ENCODE peak calls at places on chromosomes 7 and 10, in six cellular contexts. U is stimulated activated CD4-positive, alpha-beta T cell treated with anti-CD3 and anti-CD28 coated beads, Interleukin-12 subunit alpha, Interleukin-12 subunit beta, amount 100 ng/mL, for 4 hours; S is NCI-H345; N is NCI-H226; A is H4; R is NCI-H526 treated with DMSO at 0.1 percent for 48 hours. H is an unnamed sample.

GRCh38 chr10:124472071-124472470 is 10.4 kb downstream of the LHPP start:
- DNase-seq in A (no peak), N (no peak), R (no peak), S (no peak), U (no peak), H (no peak)

GRCh38 chr10:52248697-52249306 is 65.3 kb upstream of the DKK1 start:
- DNase-seq in N (no peak), A (no peak), R (no peak), S (no peak), U (no peak), H (no peak)

GRCh38 chr10:12909836-12910185 is 91.7 kb downstream of the CCDC3 start:
- DNase-seq in A (no peak), U (no peak), N (no peak), S (no peak), R (no peak), H (no peak)

GRCh38 chr10:109963439-109963838 is 40.1 kb upstream of the XPNPEP1 start:
- DNase-seq in N (no peak), A (no peak), U (no peak), S (no peak), R (no peak), H (no peak)

GRCh38 chr7:28300488-28300887 is 111.8 kb upstream of the CREB5 start:
- DNase-seq in A (no peak), S (no peak), N (no peak), U (no peak), R (no peak), H (no peak)

GRCh38 chr7:86966920-86967319 is 92.5 kb downstream of the ELAPOR2 start:
- DNase-seq in A (no peak), S (no peak), N (no peak), U (no peak), R (no peak), H (no peak)

GRCh38 chr10:122276611-122277205 is 5.6 kb downstream of the BTBD16 start:
- DNase-seq in U (no peak), R (no peak), N (peak), S (no peak), A (no peak), H (no peak)

GRCh38 chr10:49594594-49594993 is 15.5 kb upstream of the SLC18A3 start:
- DNase-seq in S (peak), U (no peak), N (peak), A (peak), R (peak), H (peak)

GRCh38 chr10:119268871-119269506 is 61.6 kb downstream of the GRK5 start:
- DNase-seq in N (no peak), U (peak), R (no peak), A (no peak), S (no peak), H (peak)

GRCh38 chr10:35731828-35732227 is 89.7 kb upstream of the FZD8 start:
- DNase-seq in S (no peak), U (no peak), N (no peak), R (no peak), A (no peak), H (no peak)

GRCh38 chr10:35445150-35445884 is 109.0 kb downstream of the CCNY start:
- DNase-seq in A (no peak), R (no peak), N (no peak), S (no peak), U (no peak), H (no peak)

GRCh38 chr10:86250399-86250798 is 116.2 kb downstream of the GRID1 start:
- DNase-seq in A (no peak), S (no peak), N (no peak), R (no peak), U (no peak), H (no peak)

GRCh38 chr7:4058158-4058557 is 623.9 kb upstream of the FOXK1 start:
- DNase-seq in U (no peak), S (no peak), R (no peak), A (no peak), N (peak), H (no peak)

GRCh38 chr10:71742301-71743098 is 22.9 kb upstream of the C10orf105 start:
- DNase-seq in S (no peak), R (no peak), U (no peak), N (no peak), A (no peak), H (no peak)

GRCh38 chr7:5139998-5140397 is 50.0 kb upstream of the WIPI2 start:
- DNase-seq in R (no peak), A (peak), S (peak), U (peak), N (no peak), H (no peak)

GRCh38 chr10:58028597-58029366 is 238.9 kb downstream of the IPMK start:
- DNase-seq in S (no peak), U (no peak), A (peak), N (peak), R (no peak), H (no peak)

GRCh38 chr7:40915061-40915460 is 780.3 kb downstream of the SUGCT start:
- DNase-seq in N (peak), A (no peak), S (no peak), U (no peak), R (no peak), H (no peak)

GRCh38 chr7:130142654-130143333 is 62.4 kb downstream of the TMEM209 start:
- DNase-seq in A (no peak), R (no peak), S (no peak), U (no peak), N (no peak), H (no peak)

GRCh38 chr10:35259769-35260397 is 76.4 kb upstream of the CCNY start:
- DNase-seq in R (no peak), N (peak), A (peak), U (no peak), S (no peak), H (no peak)

GRCh38 chr7:128215739-128216138 is 25.3 kb upstream of the LEP start:
- DNase-seq in N (peak), R (no peak), U (no peak), A (peak), S (no peak), H (no peak)

GRCh38 chr10:22308390-22308789 is 7.8 kb upstream of the COMMD3 start:
- DNase-seq in A (no peak), N (no peak), U (no peak), R (no peak), S (no peak), H (no peak)

GRCh38 chr10:88991161-88991899 is 732 bp downstream of the FAS start:
- DNase-seq in U (peak), N (peak), S (peak), A (peak), R (peak), H (no peak)

GRCh38 chr7:143381427-143382125 is 431 bp downstream of the ZYX start:
- DNase-seq in N (peak), U (peak), R (no peak), A (peak), S (peak), H (no peak)

GRCh38 chr10:6678211-6678803 is 98.2 kb upstream of the PRKCQ start:
- DNase-seq in A (no peak), S (no peak), N (no peak), R (peak), U (peak), H (no peak)

GRCh38 chr10:129679207-129679606 is 212.2 kb downstream of the MGMT start:
- DNase-seq in R (no peak), U (no peak), S (no peak), N (no peak), A (no peak), H (no peak)

GRCh38 chr7:99326408-99326782 is 697 bp downstream of the ARPC1A start:
- DNase-seq in U (no peak), S (no peak), A (no peak), N (no peak), R (no peak), H (no peak)

GRCh38 chr10:34346516-34347150 is 468.5 kb downstream of the PARD3 start:
- DNase-seq in U (no peak), R (no peak), S (no peak), A (no peak), N (no peak), H (no peak)

GRCh38 chr10:112471878-112472487 is 25.0 kb downstream of the VTI1A start:
- DNase-seq in U (no peak), N (no peak), R (peak), A (peak), S (peak), H (peak)

GRCh38 chr10:122122493-122122892 is 133.5 kb downstream of the TACC2 start:
- DNase-seq in A (no peak), N (no peak), U (no peak), S (no peak), R (no peak), H (no peak)

GRCh38 chr10:120732643-120733313 is 118.4 kb upstream of the WDR11 start:
- DNase-seq in A (no peak), R (no peak), N (no peak), S (no peak), U (no peak), H (no peak)

GRCh38 chr7:99108615-99109014 is 35.3 kb downstream of the SMURF1 start:
- DNase-seq in S (no peak), N (peak), A (no peak), U (no peak), R (no peak), H (no peak)

GRCh38 chr10:132788180-132788830 is 2.4 kb upstream of the NKX6-2 start:
- DNase-seq in N (no peak), U (no peak), R (no peak), S (no peak), A (no peak), H (no peak)

GRCh38 chr10:8246548-8246947 is 192.1 kb downstream of the GATA3 start:
- DNase-seq in U (no peak), A (no peak), R (no peak), N (no peak), S (no peak), H (no peak)

GRCh38 chr7:112157072-112157471 is 49.1 kb downstream of the DOCK4 start:
- DNase-seq in U (no peak), A (peak), S (no peak), R (no peak), N (peak), H (no peak)

GRCh38 chr7:156857757-156858156 is 35.2 kb downstream of the LMBR1 start:
- DNase-seq in U (no peak), A (no peak), N (no peak), R (no peak), S (no peak), H (no peak)

GRCh38 chr10:73716251-73716650 is 18.3 kb upstream of the AGAP5 start:
- DNase-seq in R (no peak), A (no peak), N (no peak), U (no peak), S (no peak), H (no peak)

H was measured in glomerular endothelial cell.